ENCODE peak calls at places on chromosomes 1 and 21, in ten cellular contexts. K is IMR-90; E is lower lobe of right lung; Z is CD8-positive, alpha-beta T cell; G is astrocyte; W is endothelial cell of umbilical vein; O is HepG2; H is uterus; M is left lung; R is heart right ventricle. C is an unnamed sample.

GRCh38 chr1:29569971-29570634 is 333.8 kb downstream of the PTPRU start:
- DNase-seq in K (peak; percentile 98), E (no peak), Z (no peak), G (peak; percentile 99), W (no peak), O (peak; percentile 43), H (no peak), M (peak; percentile 72), R (no peak), C (peak; percentile 99)

GRCh38 chr21:43639470-43640178 is 19.7 kb downstream of the HSF2BP start:
- DNase-seq in K (peak; percentile 88), E (no peak), Z (no peak), G (no peak), W (no peak), O (peak; percentile 46), H (no peak), M (no peak), R (no peak), C (peak; percentile 93)

GRCh38 chr1:215517441-215517891 is 49.6 kb upstream of the KCTD3 start:
- DNase-seq in K (peak; percentile 91), E (no peak), Z (no peak), G (peak; percentile 70), W (peak; percentile 28), O (no peak), H (no peak), M (no peak), R (no peak), C (peak; percentile 56)

GRCh38 chr1:221777434-221778072 is 35.7 kb upstream of the DUSP10 start:
- DNase-seq in K (no peak), E (no peak), Z (no peak), G (no peak), W (no peak), O (no peak), H (no peak), M (no peak), R (no peak), C (no peak)

GRCh38 chr1:246582301-246583055 is 16.2 kb downstream of the CNST start:
- DNase-seq in K (no peak), E (peak; percentile 61), Z (no peak), G (no peak), W (no peak), O (peak; percentile 51), H (no peak), M (no peak), R (no peak), C (no peak)

GRCh38 chr1:26281091-26281958 is 1.4 kb downstream of the SH3BGRL3 start:
- DNase-seq in K (no peak), E (no peak), Z (no peak), G (no peak), W (no peak), O (no peak), H (no peak), M (no peak), R (no peak), C (no peak)

GRCh38 chr21:19853061-19853460 is 1145.1 kb upstream of the NCAM2 start:
- DNase-seq in K (no peak), E (no peak), Z (no peak), G (no peak), W (no peak), O (no peak), H (no peak), M (peak; percentile 57), R (no peak), C (no peak)

GRCh38 chr1:56564615-56565014 is 14.7 kb downstream of the PLPP3 start:
- DNase-seq in K (no peak), E (no peak), Z (no peak), G (no peak), W (no peak), O (no peak), H (no peak), M (no peak), R (no peak), C (no peak)

GRCh38 chr1:67557731-67558448 is 127.1 kb upstream of the GADD45A start:
- DNase-seq in K (no peak), E (no peak), Z (no peak), G (no peak), W (no peak), O (no peak), H (no peak), M (no peak), R (no peak), C (no peak)

GRCh38 chr1:67556297-67556900 is 126.2 kb upstream of the SERBP1 start:
- DNase-seq in K (no peak), E (no peak), Z (no peak), G (no peak), W (no peak), O (no peak), H (no peak), M (no peak), R (no peak), C (no peak)

GRCh38 chr1:67555487-67556296 is 125.5 kb upstream of the SERBP1 start:
- DNase-seq in K (no peak), E (no peak), Z (no peak), G (no peak), W (no peak), O (no peak), H (no peak), M (no peak), R (no peak), C (no peak)

GRCh38 chr1:67551375-67551774 is 121.2 kb upstream of the SERBP1 start:
- DNase-seq in K (no peak), E (no peak), Z (no peak), G (no peak), W (no peak), O (no peak), H (no peak), M (no peak), R (no peak), C (no peak)

GRCh38 chr1:67552336-67552759 is 122.1 kb upstream of the SERBP1 start:
- DNase-seq in K (no peak), E (no peak), Z (no peak), G (no peak), W (no peak), O (peak; percentile 52), H (no peak), M (no peak), R (no peak), C (peak; percentile 52)
- TF ChIP-seq CTCF in K (no peak), E (no peak), Z (no peak), G (no peak), W (no peak), O (peak; percentile 59), H (no peak), M (no peak), R (no peak), C (no peak)

GRCh38 chr1:108933944-108934343 is 29.3 kb downstream of the CLCC1 start:
- DNase-seq in K (no peak), E (no peak), Z (no peak), G (no peak), W (no peak), O (no peak), H (no peak), M (no peak), R (no peak), C (no peak)

GRCh38 chr1:108936170-108936569 is 27.1 kb downstream of the CLCC1 start:
- DNase-seq in K (no peak), E (no peak), Z (no peak), G (no peak), W (no peak), O (no peak), H (no peak), M (no peak), R (no peak), C (no peak)
- H3K36me3 ChIP-seq in K (peaks cover 27% of the 10 kb centered on the region), E (peaks cover 97% of the 10 kb centered on the region), Z (peaks cover 18% of the 10 kb centered on the region), G (peaks cover 38% of the 10 kb centered on the region), W (peaks cover 25% of the 10 kb centered on the region), O (peaks cover 23% of the 10 kb centered on the region), H (no peaks in the 10 kb centered on the region), M (peaks cover 84% of the 10 kb centered on the region), R (peaks cover 100% of the 10 kb centered on the region), C (peaks cover 8% of the 10 kb centered on the region)

DNA sequence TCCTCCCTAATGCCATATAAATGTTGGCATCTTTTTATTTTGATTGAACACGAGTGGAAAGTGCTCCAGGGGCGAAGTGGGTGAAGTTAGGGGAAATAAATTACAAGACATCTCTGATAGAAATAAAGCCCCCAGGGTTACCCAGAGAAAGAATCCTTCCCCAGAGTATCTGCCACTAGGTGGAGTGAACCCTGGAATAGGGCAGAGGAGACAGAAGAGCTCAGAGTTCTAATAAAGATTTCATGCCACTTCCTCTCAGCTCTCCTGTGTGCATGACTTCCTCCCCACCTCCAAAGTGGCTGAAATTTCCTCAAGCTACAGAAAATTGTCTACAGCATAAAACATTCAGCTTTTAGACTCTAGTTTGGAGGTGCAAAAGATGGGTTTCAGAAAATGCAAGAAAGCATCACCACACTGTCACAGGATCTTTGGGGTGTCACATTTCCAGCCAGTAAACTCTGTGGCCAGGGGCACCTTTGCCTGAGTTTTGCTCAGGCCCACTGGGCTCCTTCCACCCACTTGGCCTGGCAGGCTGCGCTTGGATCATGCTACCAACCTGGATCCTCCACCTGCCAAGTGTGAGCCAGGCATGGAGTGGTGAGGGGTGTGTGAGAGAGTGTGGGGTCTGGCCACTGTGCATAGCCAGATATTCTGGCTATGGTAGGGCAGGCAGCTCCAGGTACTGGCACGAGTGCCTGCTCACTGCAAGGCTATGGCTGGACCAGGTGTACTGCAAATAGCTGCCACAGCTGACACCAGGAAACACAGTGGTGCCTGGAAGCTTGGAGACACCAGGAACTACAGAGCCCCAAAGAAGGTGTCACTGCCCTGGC is 208.8 kb upstream of the USP25 start:
- DNase-seq in K (peak; percentile 0), E (no peak), Z (no peak), G (no peak), W (no peak), O (peak; percentile 16), H (no peak), M (no peak), R (no peak), C (no peak)
- TF ChIP-seq CTCF in K (peak; percentile 29), E (peak; percentile 34), Z (peak; percentile 26), G (no peak), W (peak; percentile 15), O (peak; percentile 28), H (no peak), M (no peak), R (no peak), C (peak; percentile 11)

GRCh38 chr1:159928491-159929050 is 3.3 kb upstream of the TAGLN2 start:
- DNase-seq in K (no peak), E (no peak), Z (no peak), G (no peak), W (no peak), O (no peak), H (no peak), M (no peak), R (no peak), C (no peak)

GRCh38 chr1:159927887-159928431 is 2.7 kb upstream of the TAGLN2 start:
- DNase-seq in K (no peak), E (no peak), Z (no peak), G (no peak), W (no peak), O (no peak), H (no peak), M (no peak), R (no peak), C (no peak)

GRCh38 chr1:159930216-159930615 is 4.9 kb upstream of the TAGLN2 start:
- DNase-seq in K (no peak), E (no peak), Z (no peak), G (no peak), W (no peak), O (no peak), H (no peak), M (peak; percentile 58), R (no peak), C (no peak)

GRCh38 chr1:159930634-159931033 is 5.3 kb upstream of the TAGLN2 start:
- DNase-seq in K (no peak), E (no peak), Z (no peak), G (no peak), W (no peak), O (no peak), H (no peak), M (no peak), R (no peak), C (no peak)

DNA sequence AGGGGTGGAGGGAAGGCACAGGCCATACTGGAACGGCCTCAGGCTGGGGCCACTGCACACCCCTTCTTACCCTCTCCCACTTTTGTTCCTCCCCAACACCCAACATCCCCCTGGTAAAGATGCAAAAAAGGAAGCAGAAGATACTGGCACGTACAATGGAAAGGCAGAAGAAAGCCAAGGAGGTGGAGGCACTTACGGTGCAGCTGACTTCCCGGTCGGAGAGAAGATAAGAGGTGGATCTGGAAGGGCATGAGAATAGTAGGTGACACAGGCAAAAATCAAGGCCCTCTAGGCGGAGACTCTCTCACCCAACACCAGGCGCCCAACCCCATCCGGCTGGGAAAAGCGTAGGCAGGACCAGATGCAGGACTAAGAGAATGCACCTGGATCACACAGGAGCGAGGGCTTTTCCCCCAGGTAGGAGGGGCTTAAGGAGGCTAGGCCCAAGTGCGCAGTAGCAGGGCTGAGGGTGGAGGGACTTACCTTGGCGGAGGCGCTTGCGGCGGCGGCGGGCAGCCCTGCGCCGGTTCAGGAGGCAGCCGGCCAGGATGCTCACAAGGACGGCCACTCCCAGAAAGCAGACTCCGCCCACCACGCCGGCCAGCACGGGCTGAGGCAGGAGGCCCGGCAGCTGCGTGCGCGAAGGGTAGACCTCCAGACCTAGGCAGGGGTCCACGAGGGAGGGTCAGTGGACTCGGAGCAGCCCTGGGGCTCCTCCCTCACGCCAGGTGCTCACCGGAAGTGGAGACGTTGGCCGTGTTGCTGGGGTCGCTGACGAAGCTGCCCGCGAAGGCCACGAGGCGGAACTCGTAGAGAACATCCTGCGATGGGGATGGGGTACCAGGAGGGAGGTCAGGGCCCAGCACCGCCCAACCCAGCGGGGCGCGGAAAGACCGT is 4.1 kb upstream of the TAGLN2 start:
- DNase-seq in K (no peak), E (no peak), Z (no peak), G (no peak), W (no peak), O (no peak), H (peak; percentile 46), M (no peak), R (no peak), C (no peak)
- H3K36me3 ChIP-seq in K (no peaks in the 10 kb centered on the region), E (no peaks in the 10 kb centered on the region), Z (no peaks in the 10 kb centered on the region), G (no peaks in the 10 kb centered on the region), W (no peaks in the 10 kb centered on the region), O (no peaks in the 10 kb centered on the region), H (no peaks in the 10 kb centered on the region), M (no peaks in the 10 kb centered on the region), R (no peaks in the 10 kb centered on the region), C (peaks cover 37% of the 10 kb centered on the region)

C was measured in bronchial epithelial cell.